ENCODE peak calls at places on chromosomes 3 and 15, in five cellular contexts. N is heart right ventricle, Z is ecto neural progenitor cell, E is dermis blood vessel endothelial cell, W is activated gamma-delta T cell. I is an unnamed sample.

GRCh38 chr3:184506579-184506978 is 55.0 kb upstream of the EPHB3 start:
- DNase-seq in N (no peak), Z (no peak), E (peak; percentile 49), W (no peak), I (no peak)

GRCh38 chr15:63441266-63441665 is 59.6 kb upstream of the CA12 start:
- DNase-seq in N (no peak), Z (no peak), E (peak; percentile 28), W (no peak), I (no peak)

GRCh38 chr3:127488740-127489139 is 101.8 kb downstream of the TPRA1 start:
- DNase-seq in N (no peak), Z (no peak), E (no peak), W (no peak), I (peak; percentile 15)

GRCh38 chr3:32146669-32147315 is 40.4 kb downstream of the GPD1L start:
- DNase-seq in N (no peak), Z (no peak), E (no peak), W (no peak), I (no peak)

GRCh38 chr3:179969525-179969924 is 67.2 kb downstream of the PEX5L start:
- DNase-seq in N (no peak), Z (no peak), E (no peak), W (no peak), I (no peak)

GRCh38 chr3:111737712-111738097 is 121.4 kb upstream of the PHLDB2 start:
- DNase-seq in N (no peak), Z (no peak), E (no peak), W (no peak), I (peak; percentile 72)

GRCh38 chr3:102745881-102746280 is 311.1 kb downstream of the ZPLD1 start:
- DNase-seq in N (no peak), Z (no peak), E (no peak), W (no peak), I (no peak)

GRCh38 chr15:63244976-63245645 is 32.3 kb upstream of the APH1B start:
- DNase-seq in N (no peak), Z (no peak), E (peak; percentile 64), W (no peak), I (no peak)

GRCh38 chr3:23664459-23664858 is 141.3 kb upstream of the UBE2E1 start:
- DNase-seq in N (no peak), Z (no peak), E (no peak), W (no peak), I (no peak)

GRCh38 chr3:104437891-104438290 is 928.8 kb upstream of the ALCAM start:
- DNase-seq in N (no peak), Z (no peak), E (no peak), W (no peak), I (no peak)

GRCh38 chr15:43232289-43232874 is 11.6 kb upstream of the EPB42 start:
- DNase-seq in N (no peak), Z (no peak), E (no peak), W (no peak), I (no peak)

GRCh38 chr3:15265655-15266509 is 59.8 kb downstream of the CAPN7 start:
- DNase-seq in N (no peak), Z (no peak), E (no peak), W (no peak), I (no peak)

GRCh38 chr3:113266738-113267137 is 55.4 kb downstream of the BOC start:
- DNase-seq in N (no peak), Z (no peak), E (no peak), W (no peak), I (no peak)

GRCh38 chr3:61894988-61895935 is 333.9 kb downstream of the PTPRG start:
- DNase-seq in N (no peak), Z (no peak), E (peak; percentile 90), W (no peak), I (no peak)

GRCh38 chr3:100103558-100104441 is 10.5 kb downstream of the FILIP1L start:
- DNase-seq in N (no peak), Z (no peak), E (no peak), W (no peak), I (peak; percentile 87)

GRCh38 chr3:172213168-172213567 is 173.8 kb downstream of the FNDC3B start:
- DNase-seq in N (no peak), Z (no peak), E (no peak), W (no peak), I (no peak)

GRCh38 chr3:120094776-120095225 is 554 bp upstream of the GSK3B start:
- DNase-seq in N (peak; percentile 97), Z (no peak), E (peak; percentile 100), W (peak; percentile 96), I (peak; percentile 100)

GRCh38 chr3:130821821-130822220 is 72.1 kb upstream of the ATP2C1 start:
- DNase-seq in N (no peak), Z (no peak), E (no peak), W (no peak), I (no peak)

GRCh38 chr15:48388017-48388936 is 57.0 kb downstream of the DUT start:
- DNase-seq in N (no peak), Z (no peak), E (no peak), W (no peak), I (no peak)